ENCODE peak calls at places on chromosome 16, in ten cellular contexts. D is HCT116, A is stomach, M is GM23248, H is neuronal stem cell, Y is left ventricle myocardium inferior, G is endothelial cell of umbilical vein, P is esophagus squamous epithelium, T is fibroblast of lung, Z is SK-N-SH. R is an unnamed sample.

GRCh38 chr16:27805828-27806351 is 255.9 kb downstream of the KATNIP start:
- DNase-seq in D (no peak), A (no peak), M (no peak), H (no peak), Y (no peak), G (no peak), P (no peak), T (no peak), Z (no peak), R (no peak)

GRCh38 chr16:82192665-82193064 is 22.6 kb upstream of the MPHOSPH6 start:
- DNase-seq in D (no peak), A (no peak), M (peak; percentile 87), H (no peak), Y (no peak), G (peak; percentile 86), P (no peak), T (peak; percentile 62), Z (no peak), R (no peak)

GRCh38 chr16:84518804-84519341 is 14.4 kb upstream of the MEAK7 start:
- DNase-seq in D (no peak), A (no peak), M (no peak), H (no peak), Y (no peak), G (no peak), P (no peak), T (no peak), Z (no peak), R (peak; percentile 42)

GRCh38 chr16:31177136-31177535 is 2.8 kb upstream of the FUS start:
- DNase-seq in D (no peak), A (no peak), M (peak; percentile 54), H (no peak), Y (no peak), G (no peak), P (no peak), T (peak; percentile 31), Z (no peak), R (peak; percentile 46)

GRCh38 chr16:72947379-72948237 is 100.3 kb downstream of the ZFHX3 start:
- DNase-seq in D (no peak), A (no peak), M (peak; percentile 29), H (peak; percentile 61), Y (no peak), G (no peak), P (no peak), T (peak; percentile 27), Z (peak; percentile 90), R (no peak)

GRCh38 chr16:78034530-78034929 is 12.2 kb downstream of the CLEC3A start:
- DNase-seq in D (no peak), A (no peak), M (no peak), H (no peak), Y (no peak), G (no peak), P (no peak), T (no peak), Z (no peak), R (no peak)

GRCh38 chr16:74455619-74456289 is 34.5 kb upstream of the CLEC18B start:
- DNase-seq in D (no peak), A (no peak), M (peak; percentile 90), H (no peak), Y (no peak), G (peak; percentile 48), P (no peak), T (peak; percentile 46), Z (no peak), R (no peak)

GRCh38 chr16:871562-872330 is 71.2 kb upstream of the GNG13 start:
- DNase-seq in D (no peak), A (no peak), M (no peak), H (no peak), Y (peak; percentile 7), G (no peak), P (no peak), T (no peak), Z (no peak), R (no peak)

GRCh38 chr16:20844054-20844453 is 37.7 kb downstream of the REXO5 start:
- DNase-seq in D (no peak), A (no peak), M (no peak), H (no peak), Y (no peak), G (no peak), P (no peak), T (no peak), Z (no peak), R (no peak)

GRCh38 chr16:48279199-48279598 is 31.9 kb upstream of the ABCC11 start:
- DNase-seq in D (no peak), A (no peak), M (no peak), H (no peak), Y (no peak), G (peak; percentile 46), P (no peak), T (peak; percentile 4), Z (no peak), R (no peak)

GRCh38 chr16:85717393-85718152 is 28.8 kb upstream of the GINS2 start:
- DNase-seq in D (peak; percentile 49), A (peak; percentile 75), M (peak; percentile 69), H (peak; percentile 81), Y (peak; percentile 63), G (peak; percentile 57), P (no peak), T (peak; percentile 61), Z (peak; percentile 89), R (peak; percentile 39)
- H3K27ac ChIP-seq in D (no peak overlapping the region), A (no peak overlapping the region), M (no peak overlapping the region), H (no peak overlapping the region), Y (no peak overlapping the region), G (no peak overlapping the region), P (no peak overlapping the region), T (no peak overlapping the region), Z (no peak overlapping the region), R (no peak overlapping the region)

GRCh38 chr16:10150906-10151305 is 31.3 kb downstream of the GRIN2A start:
- DNase-seq in D (no peak), A (no peak), M (no peak), H (no peak), Y (no peak), G (no peak), P (no peak), T (no peak), Z (no peak), R (no peak)

GRCh38 chr16:10151718-10152117 is 30.5 kb downstream of the GRIN2A start:
- DNase-seq in D (no peak), A (no peak), M (no peak), H (no peak), Y (no peak), G (no peak), P (no peak), T (no peak), Z (no peak), R (no peak)

GRCh38 chr16:10156111-10156510 is 26.1 kb downstream of the GRIN2A start:
- DNase-seq in D (no peak), A (no peak), M (no peak), H (no peak), Y (no peak), G (no peak), P (no peak), T (no peak), Z (no peak), R (no peak)

DNA sequence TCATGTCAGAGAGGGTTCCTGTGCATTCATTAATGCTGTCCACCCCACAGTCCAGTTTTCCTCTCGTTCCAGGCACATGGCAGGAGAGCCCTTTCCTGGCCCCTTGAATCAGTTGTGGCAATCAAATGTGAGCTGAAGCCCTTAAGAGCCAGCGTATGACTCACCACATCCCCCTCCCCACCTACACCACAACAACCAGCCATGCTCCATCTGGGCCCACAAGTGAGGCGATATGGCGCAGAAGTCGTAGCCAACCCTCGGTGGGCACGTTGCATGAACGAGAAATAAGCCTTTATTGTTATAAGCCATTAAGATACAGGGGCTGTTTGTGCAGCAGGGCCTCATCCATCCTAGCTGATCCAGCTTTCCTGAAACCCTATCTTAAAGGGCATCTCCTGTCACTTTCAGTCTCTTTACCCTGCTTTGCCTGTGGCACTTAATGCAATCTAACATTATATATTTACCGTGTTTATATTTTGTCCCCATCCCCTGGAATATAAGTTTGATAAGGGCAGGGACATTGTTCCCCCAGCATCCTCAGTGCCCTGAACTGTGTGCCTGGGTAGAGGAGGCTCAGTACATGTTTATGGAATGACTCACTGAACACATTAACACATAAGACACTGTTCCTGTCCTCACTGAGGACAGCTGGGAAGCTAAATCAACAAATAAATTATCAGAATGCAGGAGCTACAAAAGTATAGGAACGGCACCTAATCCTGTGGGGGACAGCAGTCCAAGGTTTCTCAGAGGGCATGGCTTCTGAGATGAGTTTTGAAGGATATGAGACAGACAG is 28.0 kb downstream of the GRIN2A start:
- DNase-seq in D (no peak), A (no peak), M (no peak), H (no peak), Y (no peak), G (no peak), P (no peak), T (no peak), Z (no peak), R (no peak)
- H3K27ac ChIP-seq in D (no peak overlapping the region), A (no peak overlapping the region), M (no peak overlapping the region), H (no peak overlapping the region), Y (no peak overlapping the region), G (no peak overlapping the region), P (no peak overlapping the region), T (no peak overlapping the region), Z (no peak overlapping the region), R (no peak overlapping the region)

GRCh38 chr16:51148674-51149228 is 2.3 kb downstream of the SALL1 start:
- DNase-seq in D (no peak), A (no peak), M (peak; percentile 73), H (no peak), Y (no peak), G (no peak), P (no peak), T (no peak), Z (no peak), R (no peak)

GRCh38 chr16:51150894-51151320 is at the start of gene SALL1:
- DNase-seq in D (no peak), A (no peak), M (peak; percentile 74), H (no peak), Y (no peak), G (no peak), P (no peak), T (peak; percentile 6), Z (no peak), R (no peak)

GRCh38 chr16:51149251-51149661 is 1.8 kb downstream of the SALL1 start:
- DNase-seq in D (no peak), A (no peak), M (no peak), H (no peak), Y (no peak), G (no peak), P (no peak), T (no peak), Z (no peak), R (no peak)

GRCh38 chr16:51150159-51150893 is 744 bp downstream of the SALL1 start:
- DNase-seq in D (no peak), A (no peak), M (peak; percentile 61), H (no peak), Y (no peak), G (no peak), P (no peak), T (no peak), Z (peak; percentile 51), R (no peak)

GRCh38 chr16:51149721-51150158 is 1.3 kb downstream of the SALL1 start:
- DNase-seq in D (no peak), A (no peak), M (no peak), H (no peak), Y (no peak), G (no peak), P (no peak), T (no peak), Z (peak; percentile 28), R (no peak)
- H3K27ac ChIP-seq in D (no peak overlapping the region), A (peak overlapping the region; percentile 73), M (no peak overlapping the region), H (peak overlapping the region; percentile 100), Y (no peak overlapping the region), G (no peak overlapping the region), P (no peak overlapping the region), T (no peak overlapping the region), Z (no peak overlapping the region), R (no peak overlapping the region)

DNA sequence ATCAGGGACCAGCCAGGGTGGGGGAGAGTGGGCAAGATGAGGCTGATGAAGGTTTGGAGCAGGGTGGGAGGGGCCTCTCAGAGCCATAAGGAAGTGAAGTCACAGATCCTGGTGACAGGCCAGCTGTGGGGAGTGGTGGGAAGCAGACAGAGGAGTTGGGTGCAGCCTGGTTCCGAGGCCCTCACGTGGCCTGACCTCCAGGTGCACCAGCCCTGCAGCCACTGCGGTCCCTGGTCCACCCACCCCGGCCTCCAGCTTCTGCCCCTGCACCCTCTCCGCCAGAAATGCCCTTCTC is 3.9 kb upstream of the ZFPM1 start:
- DNase-seq in D (no peak), A (no peak), M (peak; percentile 30), H (no peak), Y (no peak), G (no peak), P (no peak), T (no peak), Z (peak; percentile 62), R (no peak)
- H3K27ac ChIP-seq in D (no peak overlapping the region), A (no peak overlapping the region), M (no peak overlapping the region), H (no peak overlapping the region), Y (no peak overlapping the region), G (no peak overlapping the region), P (no peak overlapping the region), T (no peak overlapping the region), Z (peak overlapping the region; percentile 79), R (no peak overlapping the region)

R was measured in CD4-positive, alpha-beta T cell.